ENCODE peak calls at places on chromosome 5, in five cellular contexts. N, V, X, J and M are unnamed samples.

GRCh38 chr5:120769291-120769872 is 305.3 kb downstream of the PRR16 start:
- DNase-seq in N (peak; percentile 52), V (no peak), X (peak; percentile 71), J (no peak), M (no peak)

GRCh38 chr5:108634951-108635288 is 112.8 kb upstream of the FER start:
- DNase-seq in N (no peak), V (no peak), X (no peak), J (no peak), M (no peak)

GRCh38 chr5:14165375-14166091 is 22.4 kb downstream of the TRIO start:
- DNase-seq in N (peak; percentile 70), V (no peak), X (peak; percentile 90), J (no peak), M (no peak)

GRCh38 chr5:14417232-14417730 is 164.3 kb upstream of the OTULINL start:
- DNase-seq in N (peak; percentile 85), V (no peak), X (no peak), J (no peak), M (no peak)

GRCh38 chr5:176748967-176749935 is 61.1 kb upstream of the UNC5A start:
- DNase-seq in N (no peak), V (no peak), X (no peak), J (no peak), M (peak; percentile 52)

GRCh38 chr5:82183828-82184227 is 94.3 kb downstream of the RPS23 start:
- DNase-seq in N (peak; percentile 59), V (no peak), X (peak; percentile 13), J (no peak), M (no peak)

GRCh38 chr5:146541956-146542849 is 26.2 kb upstream of the GPR151 start:
- DNase-seq in N (peak; percentile 59), V (peak; percentile 57), X (peak; percentile 60), J (peak; percentile 42), M (no peak)

GRCh38 chr5:32777733-32778132 is 66.6 kb downstream of the NPR3 start:
- DNase-seq in N (no peak), V (no peak), X (no peak), J (no peak), M (no peak)

GRCh38 chr5:33282157-33282556 is 158.6 kb upstream of the TARS1 start:
- DNase-seq in N (no peak), V (no peak), X (no peak), J (no peak), M (no peak)

GRCh38 chr5:151622367-151623097 is 31.4 kb upstream of the FAT2 start:
- DNase-seq in N (peak; percentile 2), V (no peak), X (no peak), J (no peak), M (no peak)

GRCh38 chr5:132203464-132203818 is 24.2 kb downstream of the P4HA2 start:
- DNase-seq in N (no peak), V (no peak), X (peak; percentile 64), J (no peak), M (no peak)

GRCh38 chr5:27403248-27403882 is 365.0 kb upstream of the CDH9 start:
- DNase-seq in N (peak; percentile 4), V (no peak), X (peak; percentile 1), J (no peak), M (no peak)

GRCh38 chr5:75720882-75721281 is 3.6 kb upstream of the POC5 start:
- DNase-seq in N (peak; percentile 54), V (no peak), X (no peak), J (no peak), M (no peak)

GRCh38 chr5:171407234-171407633 is 12.2 kb upstream of the FGF18 start:
- DNase-seq in N (no peak), V (no peak), X (no peak), J (no peak), M (no peak)

GRCh38 chr5:53642006-53642405 is 81.6 kb downstream of the NDUFS4 start:
- DNase-seq in N (peak; percentile 55), V (no peak), X (peak; percentile 49), J (no peak), M (no peak)

GRCh38 chr5:176447538-176447981 is 625 bp upstream of the FAF2 start:
- DNase-seq in N (no peak), V (no peak), X (no peak), J (no peak), M (no peak)

GRCh38 chr5:10702911-10703491 is 58.0 kb downstream of the DAP start:
- DNase-seq in N (peak; percentile 82), V (no peak), X (peak; percentile 73), J (no peak), M (no peak)

GRCh38 chr5:155046591-155046990 is 33.0 kb downstream of the KIF4B start:
- DNase-seq in N (no peak), V (no peak), X (no peak), J (no peak), M (no peak)

GRCh38 chr5:179343902-179344300 is 1.4 kb downstream of the ADAMTS2 start:
- DNase-seq in N (peak; percentile 57), V (no peak), X (peak; percentile 68), J (no peak), M (no peak)

GRCh38 chr5:150317048-150318003 is 14.6 kb upstream of the ARSI start:
- DNase-seq in N (peak; percentile 97), V (no peak), X (peak; percentile 99), J (no peak), M (peak; percentile 79)

GRCh38 chr5:142671801-142672200 is 14.1 kb downstream of the FGF1 start:
- DNase-seq in N (peak; percentile 59), V (no peak), X (peak; percentile 73), J (no peak), M (no peak)

GRCh38 chr5:168481330-168481788 is 4.9 kb upstream of the RARS1 start:
- DNase-seq in N (no peak), V (no peak), X (no peak), J (no peak), M (no peak)

GRCh38 chr5:115968770-115969169 is 6.5 kb downstream of the LVRN start:
- DNase-seq in N (no peak), V (no peak), X (no peak), J (no peak), M (no peak)

GRCh38 chr5:155998258-155998657 is 328.7 kb upstream of the SGCD start:
- DNase-seq in N (no peak), V (no peak), X (no peak), J (no peak), M (no peak)

GRCh38 chr5:154309805-154310204 is 119.3 kb downstream of the GALNT10 start:
- DNase-seq in N (no peak), V (no peak), X (peak; percentile 47), J (no peak), M (no peak)

GRCh38 chr5:1129725-1130082 is 17.8 kb upstream of the SLC12A7 start:
- DNase-seq in N (no peak), V (no peak), X (no peak), J (no peak), M (no peak)